ENCODE peak calls at places on chromosomes 13 and 19, in six cellular contexts. One of them, this sample, is unnamed.

GRCh38 chr13:51360489-51360888 is 21.0 kb downstream of the SERPINE3 start:
- DNase-seq in IMR-90: no peak
- DNase-seq in testis: no peak
- DNase-seq in stomach: no peak
- DNase-seq in tibial nerve: no peak
- DNase-seq in transverse colon: no peak
- DNase-seq in this sample: no peak

GRCh38 chr19:40576181-40576584 is 490 bp upstream of the SHKBP1 start:
- DNase-seq in tibial nerve: no peak
- DNase-seq in stomach: no peak
- DNase-seq in testis: no peak
- DNase-seq in transverse colon: no peak
- DNase-seq in IMR-90: no peak
- DNase-seq in this sample: no peak

GRCh38 chr13:105814219-105814901 is 721.1 kb downstream of the EFNB2 start:
- DNase-seq in IMR-90: no peak
- DNase-seq in tibial nerve: no peak
- DNase-seq in transverse colon: no peak
- DNase-seq in testis: no peak
- DNase-seq in stomach: no peak
- DNase-seq in this sample: no peak

GRCh38 chr19:48190288-48191284 is 20.1 kb downstream of the ZSWIM9 start:
- DNase-seq in tibial nerve: no peak
- DNase-seq in stomach: peak; percentile 61
- DNase-seq in IMR-90: peak; percentile 82
- DNase-seq in transverse colon: peak; percentile 26
- DNase-seq in testis: peak; percentile 75
- DNase-seq in this sample: no peak

GRCh38 chr19:12866416-12867119 is 14.7 kb downstream of the DNASE2 start:
- DNase-seq in tibial nerve: no peak
- DNase-seq in stomach: no peak
- DNase-seq in transverse colon: no peak
- DNase-seq in IMR-90: no peak
- DNase-seq in testis: no peak
- DNase-seq in this sample: no peak

GRCh38 chr19:50693064-50693975 is 26.3 kb downstream of the SHANK1 start:
- DNase-seq in testis: no peak
- DNase-seq in tibial nerve: no peak
- DNase-seq in transverse colon: no peak
- DNase-seq in IMR-90: no peak
- DNase-seq in stomach: no peak
- DNase-seq in this sample: no peak

GRCh38 chr13:44096906-44097305 is 217.2 kb downstream of the LACC1 start:
- DNase-seq in transverse colon: no peak
- DNase-seq in testis: no peak
- DNase-seq in tibial nerve: no peak
- DNase-seq in stomach: no peak
- DNase-seq in IMR-90: no peak
- DNase-seq in this sample: no peak

GRCh38 chr13:79749985-79750551 is 269.1 kb downstream of the NDFIP2 start:
- DNase-seq in tibial nerve: peak; percentile 86
- DNase-seq in IMR-90: peak; percentile 97
- DNase-seq in stomach: no peak
- DNase-seq in testis: peak; percentile 86
- DNase-seq in transverse colon: peak; percentile 34
- DNase-seq in this sample: peak; percentile 57

GRCh38 chr19:3450796-3451411 is 29.4 kb downstream of the SMIM24 start:
- DNase-seq in transverse colon: peak; percentile 61
- DNase-seq in stomach: peak; percentile 34
- DNase-seq in testis: peak; percentile 74
- DNase-seq in tibial nerve: peak; percentile 52
- DNase-seq in IMR-90: peak; percentile 100
- DNase-seq in this sample: peak; percentile 79

GRCh38 chr13:19089315-19089714 is 92.3 kb downstream of the TUBA3C start:
- DNase-seq in testis: peak; percentile 46
- DNase-seq in transverse colon: no peak
- DNase-seq in IMR-90: no peak
- DNase-seq in tibial nerve: peak; percentile 14
- DNase-seq in stomach: no peak
- DNase-seq in this sample: no peak

GRCh38 chr19:13717194-13717643 is 47.1 kb upstream of the MRI1 start:
- DNase-seq in IMR-90: peak; percentile 63
- DNase-seq in tibial nerve: no peak
- DNase-seq in testis: no peak
- DNase-seq in stomach: no peak
- DNase-seq in transverse colon: no peak
- DNase-seq in this sample: no peak

GRCh38 chr13:39036212-39036611 is 1.7 kb downstream of the PROSER1 start:
- DNase-seq in IMR-90: peak; percentile 4
- DNase-seq in transverse colon: peak; percentile 21
- DNase-seq in stomach: no peak
- DNase-seq in tibial nerve: no peak
- DNase-seq in testis: no peak
- DNase-seq in this sample: no peak

GRCh38 chr19:19514215-19514633 is 1.1 kb downstream of the TSSK6 start:
- DNase-seq in transverse colon: peak; percentile 60
- DNase-seq in stomach: no peak
- DNase-seq in tibial nerve: no peak
- DNase-seq in testis: peak; percentile 79
- DNase-seq in IMR-90: no peak
- DNase-seq in this sample: peak; percentile 95

DNA sequence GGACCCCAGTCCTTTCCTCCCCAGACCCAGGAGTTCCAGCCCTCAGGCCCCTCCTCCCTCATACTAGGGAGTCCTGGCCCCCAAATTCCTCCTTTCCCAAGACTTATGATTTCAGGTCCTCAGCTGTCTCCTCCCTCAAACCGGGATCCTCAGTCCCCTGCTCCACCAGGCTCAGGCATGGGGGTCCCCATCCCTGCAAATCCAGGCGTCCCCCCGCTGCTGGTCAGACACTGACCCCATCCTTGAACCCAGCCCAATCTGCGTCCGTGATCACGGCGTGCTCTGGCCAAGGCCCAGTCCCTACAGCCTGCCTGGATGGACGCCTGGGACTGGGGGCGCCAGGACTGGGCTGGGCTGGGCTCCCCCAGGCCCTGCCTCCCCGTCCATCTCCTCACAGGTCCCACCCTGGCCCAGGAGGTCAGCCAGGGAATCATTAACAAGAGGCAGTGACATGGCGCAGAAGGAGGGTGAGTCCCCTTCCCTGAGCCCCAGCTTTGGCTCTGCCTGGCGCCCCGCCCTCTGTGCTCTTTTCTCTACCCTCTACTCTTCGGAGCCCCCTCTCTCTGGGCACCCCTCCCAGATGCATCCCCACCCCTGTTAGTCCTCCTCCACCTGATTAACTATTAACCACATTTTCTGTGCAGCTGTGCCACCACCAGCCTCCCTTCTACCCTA is 672 bp downstream of the HPN start:
- DNase-seq in stomach: peak; percentile 47
- DNase-seq in testis: no peak
- DNase-seq in transverse colon: no peak
- DNase-seq in IMR-90: no peak
- DNase-seq in tibial nerve: no peak
- DNase-seq in this sample: no peak
- H3K4me3 ChIP-seq in stomach: peak overlapping the region; percentile 21
- H3K4me3 ChIP-seq in testis: no peak overlapping the region
- H3K4me3 ChIP-seq in transverse colon: no peak overlapping the region
- H3K4me3 ChIP-seq in IMR-90: no peak overlapping the region
- H3K4me3 ChIP-seq in tibial nerve: no peak overlapping the region
- H3K4me3 ChIP-seq in this sample: no peak overlapping the region

DNA sequence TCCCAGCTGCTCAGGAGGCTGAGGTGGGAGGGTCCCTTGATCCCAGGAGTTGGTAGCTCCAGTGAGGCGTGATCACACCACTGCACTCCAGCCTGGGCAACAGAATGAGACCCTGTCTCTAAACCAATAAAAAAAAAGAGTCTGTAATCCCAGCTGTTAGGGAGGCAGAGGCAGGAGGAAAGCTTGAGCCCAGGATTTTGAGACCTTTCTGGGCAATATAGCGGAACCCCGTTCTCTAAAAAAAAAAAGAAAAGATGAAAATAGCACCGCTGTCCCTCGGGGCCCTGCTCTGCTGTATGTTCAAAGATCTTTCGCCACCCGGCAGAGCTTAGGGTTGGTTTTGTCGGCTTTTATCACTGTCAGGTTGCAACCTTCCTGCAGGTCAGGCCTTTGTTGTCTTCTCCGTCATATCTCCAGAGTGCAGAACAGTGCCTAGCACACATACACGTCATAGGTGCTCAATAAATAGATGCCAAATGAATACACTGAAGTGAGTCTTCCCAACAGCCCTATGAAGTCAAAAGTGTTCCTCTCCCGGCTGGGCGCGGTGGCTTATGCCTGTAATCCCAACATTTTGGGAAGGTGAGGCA is 13.4 kb upstream of the BCAM start:
- DNase-seq in stomach: no peak
- DNase-seq in testis: no peak
- DNase-seq in IMR-90: no peak
- DNase-seq in transverse colon: no peak
- DNase-seq in tibial nerve: no peak
- DNase-seq in this sample: no peak
- H3K4me1 ChIP-seq in stomach: peaks cover 21% of the 10 kb centered on the region
- H3K4me1 ChIP-seq in testis: no peaks in the 10 kb centered on the region
- H3K4me1 ChIP-seq in IMR-90: peaks cover 4% of the 10 kb centered on the region
- H3K4me1 ChIP-seq in transverse colon: no peaks in the 10 kb centered on the region
- H3K4me1 ChIP-seq in tibial nerve: no peaks in the 10 kb centered on the region
- H3K4me1 ChIP-seq in this sample: peaks cover 8% of the 10 kb centered on the region

DNA sequence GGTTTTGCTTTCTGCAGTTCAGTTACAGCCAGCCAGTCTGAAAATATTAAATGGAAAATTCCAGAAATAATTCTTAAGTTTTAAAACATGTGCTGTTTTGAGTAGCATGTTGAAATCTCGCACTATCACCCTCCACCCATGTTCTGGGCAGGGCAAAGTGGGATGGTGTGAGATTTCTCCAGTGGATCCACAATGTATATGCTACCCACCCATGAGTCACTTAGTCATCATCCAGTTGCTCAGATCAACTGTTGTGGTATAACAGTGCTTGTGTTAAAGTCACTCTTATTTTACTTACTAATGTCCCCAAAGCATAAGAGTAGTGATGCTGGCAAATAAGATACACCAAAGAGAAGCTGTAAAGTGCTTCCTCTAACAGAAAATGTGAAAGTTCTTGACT is 56.4 kb downstream of the CYSLTR2 start:
- DNase-seq in stomach: no peak
- DNase-seq in testis: no peak
- DNase-seq in IMR-90: no peak
- DNase-seq in transverse colon: no peak
- DNase-seq in tibial nerve: no peak
- DNase-seq in this sample: no peak
- TF ChIP-seq POLR2A in stomach: no peak
- TF ChIP-seq POLR2A in testis: no peak
- TF ChIP-seq POLR2A in IMR-90: no peak
- TF ChIP-seq POLR2A in transverse colon: no peak
- TF ChIP-seq POLR2A in tibial nerve: no peak
- TF ChIP-seq POLR2A in this sample: no peak

GRCh38 chr13:82822935-82823334 is 1059.3 kb downstream of the SLITRK1 start:
- DNase-seq in stomach: no peak
- DNase-seq in tibial nerve: no peak
- DNase-seq in testis: no peak
- DNase-seq in IMR-90: no peak
- DNase-seq in transverse colon: no peak
- DNase-seq in this sample: no peak

GRCh38 chr13:82829040-82829439 is 1053.2 kb downstream of the SLITRK1 start:
- DNase-seq in transverse colon: no peak
- DNase-seq in testis: no peak
- DNase-seq in stomach: no peak
- DNase-seq in tibial nerve: no peak
- DNase-seq in IMR-90: no peak
- DNase-seq in this sample: no peak

GRCh38 chr13:82827704-82828103 is 1054.6 kb downstream of the SLITRK1 start:
- DNase-seq in tibial nerve: no peak
- DNase-seq in stomach: no peak
- DNase-seq in IMR-90: no peak
- DNase-seq in testis: no peak
- DNase-seq in transverse colon: no peak
- DNase-seq in this sample: no peak
- H3K4me3 ChIP-seq in tibial nerve: no peak overlapping the region
- H3K4me3 ChIP-seq in stomach: no peak overlapping the region
- H3K4me3 ChIP-seq in IMR-90: no peak overlapping the region
- H3K4me3 ChIP-seq in testis: no peak overlapping the region
- H3K4me3 ChIP-seq in transverse colon: no peak overlapping the region
- H3K4me3 ChIP-seq in this sample: no peak overlapping the region

GRCh38 chr19:16457195-16457953 is 14.4 kb downstream of the EPS15L1 start:
- DNase-seq in tibial nerve: no peak
- DNase-seq in testis: no peak
- DNase-seq in transverse colon: no peak
- DNase-seq in stomach: peak; percentile 36
- DNase-seq in IMR-90: peak; percentile 26
- DNase-seq in this sample: peak; percentile 45
- H3K4me1 ChIP-seq in tibial nerve: no peaks in the 10 kb centered on the region
- H3K4me1 ChIP-seq in testis: peaks cover 30% of the 10 kb centered on the region
- H3K4me1 ChIP-seq in transverse colon: peaks cover 30% of the 10 kb centered on the region
- H3K4me1 ChIP-seq in stomach: peaks cover 33% of the 10 kb centered on the region
- H3K4me1 ChIP-seq in IMR-90: peaks cover 23% of the 10 kb centered on the region
- H3K4me1 ChIP-seq in this sample: peaks cover 50% of the 10 kb centered on the region

DNA sequence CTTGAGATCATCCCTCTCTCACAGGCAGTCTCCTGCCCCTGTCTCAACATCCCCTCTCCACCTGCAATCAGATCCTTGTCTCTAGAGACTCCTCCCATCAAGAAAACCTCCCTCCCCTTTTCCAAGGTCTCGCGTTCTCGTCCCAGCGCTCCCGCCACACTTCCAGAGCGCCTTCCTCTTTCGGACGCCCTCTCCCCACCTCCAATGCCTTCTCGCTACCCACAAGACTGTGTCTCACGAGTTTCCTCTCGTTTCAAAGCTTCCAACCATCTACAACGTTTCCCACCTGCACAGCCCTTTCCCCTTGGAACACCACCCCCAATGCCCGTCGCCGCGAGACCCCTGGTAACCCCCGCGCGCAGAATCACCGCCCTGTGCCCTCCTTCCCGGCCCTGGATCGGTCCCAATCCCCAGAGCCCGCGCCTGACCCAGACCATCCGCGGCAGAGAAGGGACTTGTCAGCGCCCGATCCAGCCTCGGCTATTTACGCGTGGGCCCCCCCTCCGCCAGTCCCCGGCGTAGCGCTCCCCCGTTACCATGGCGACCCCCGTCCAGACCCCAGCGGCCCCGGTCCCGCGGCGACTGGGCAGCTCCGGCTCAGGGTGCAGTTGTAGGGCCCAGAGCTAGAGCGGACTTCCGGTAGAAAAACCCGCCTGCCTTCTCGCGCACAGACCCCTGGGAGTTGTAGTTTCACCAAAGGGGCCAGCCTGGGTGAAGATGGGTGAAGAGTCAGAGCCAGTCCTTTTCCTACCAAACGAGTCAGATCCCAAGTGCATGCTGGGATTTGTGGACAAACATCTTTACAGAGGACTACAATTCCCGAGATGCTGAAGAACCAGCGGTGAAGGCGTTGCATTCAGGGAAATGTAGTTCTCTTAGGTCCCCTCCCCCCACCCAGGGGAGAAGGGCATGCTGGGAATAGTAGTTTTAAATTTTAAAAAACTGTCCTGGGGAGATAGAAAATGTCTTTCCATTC is at the start of gene AP2S1:
- DNase-seq in IMR-90: peak; percentile 99
- DNase-seq in tibial nerve: peak; percentile 99
- DNase-seq in stomach: peak; percentile 94
- DNase-seq in transverse colon: peak; percentile 97
- DNase-seq in testis: peak; percentile 99
- DNase-seq in this sample: peak; percentile 97
- TF ChIP-seq POLR2A in IMR-90: peak; percentile 90
- TF ChIP-seq POLR2A in tibial nerve: peak; percentile 78
- TF ChIP-seq POLR2A in stomach: peak; percentile 62
- TF ChIP-seq POLR2A in transverse colon: peak; percentile 85
- TF ChIP-seq POLR2A in testis: no peak
- TF ChIP-seq POLR2A in this sample: no peak